ENCODE peak calls at places on chromosomes 6 and 20, in four cellular contexts. One of them, this sample, is unnamed.

GRCh38 chr6:57102976-57103375 is 13.0 kb downstream of the ZNF451 start:
- DNase-seq in dorsolateral prefrontal cortex: no peak
- DNase-seq in tibial artery: no peak
- DNase-seq in aorta: no peak
- DNase-seq in this sample: no peak

GRCh38 chr6:127188752-127189151 is 70.3 kb downstream of the RSPO3 start:
- DNase-seq in dorsolateral prefrontal cortex: no peak
- DNase-seq in tibial artery: no peak
- DNase-seq in aorta: no peak
- DNase-seq in this sample: no peak

GRCh38 chr20:37676440-37676839 is 17.4 kb upstream of the CTNNBL1 start:
- DNase-seq in dorsolateral prefrontal cortex: no peak
- DNase-seq in tibial artery: no peak
- DNase-seq in aorta: no peak
- DNase-seq in this sample: no peak

GRCh38 chr6:1695546-1696494 is 86.1 kb downstream of the FOXC1 start:
- DNase-seq in dorsolateral prefrontal cortex: no peak
- DNase-seq in tibial artery: peak; percentile 86
- DNase-seq in aorta: peak; percentile 84
- DNase-seq in this sample: no peak

GRCh38 chr20:366042-366718 is 14.4 kb upstream of the TRIB3 start:
- DNase-seq in dorsolateral prefrontal cortex: no peak
- DNase-seq in tibial artery: no peak
- DNase-seq in aorta: no peak
- DNase-seq in this sample: no peak

GRCh38 chr6:156658186-156658585 is 119.0 kb upstream of the ARID1B start:
- DNase-seq in dorsolateral prefrontal cortex: no peak
- DNase-seq in tibial artery: no peak
- DNase-seq in aorta: no peak
- DNase-seq in this sample: no peak

GRCh38 chr6:80183019-80183418 is 76.5 kb downstream of the BCKDHB start:
- DNase-seq in dorsolateral prefrontal cortex: no peak
- DNase-seq in tibial artery: no peak
- DNase-seq in aorta: no peak
- DNase-seq in this sample: no peak

GRCh38 chr6:54876871-54877270 is 30.3 kb downstream of the FAM83B start:
- DNase-seq in dorsolateral prefrontal cortex: no peak
- DNase-seq in tibial artery: no peak
- DNase-seq in aorta: no peak
- DNase-seq in this sample: no peak

GRCh38 chr6:40477246-40478126 is 109.7 kb downstream of the LRFN2 start:
- DNase-seq in dorsolateral prefrontal cortex: no peak
- DNase-seq in tibial artery: no peak
- DNase-seq in aorta: no peak
- DNase-seq in this sample: no peak

GRCh38 chr20:38060536-38060935 is 27.0 kb downstream of the RPRD1B start:
- DNase-seq in dorsolateral prefrontal cortex: no peak
- DNase-seq in tibial artery: no peak
- DNase-seq in aorta: no peak
- DNase-seq in this sample: no peak

GRCh38 chr20:33649201-33649631 is 12.9 kb upstream of the C20orf144 start:
- DNase-seq in dorsolateral prefrontal cortex: peak; percentile 60
- DNase-seq in tibial artery: peak; percentile 79
- DNase-seq in aorta: no peak
- DNase-seq in this sample: no peak

GRCh38 chr6:42374027-42374669 is 77.6 kb downstream of the TRERF1 start:
- DNase-seq in dorsolateral prefrontal cortex: no peak
- DNase-seq in tibial artery: no peak
- DNase-seq in aorta: no peak
- DNase-seq in this sample: no peak

GRCh38 chr6:135212935-135213334 is 31.8 kb downstream of the MYB start:
- DNase-seq in dorsolateral prefrontal cortex: no peak
- DNase-seq in tibial artery: no peak
- DNase-seq in aorta: no peak
- DNase-seq in this sample: no peak

GRCh38 chr6:43972179-43972914 is 154.9 kb downstream of the MRPL14 start:
- DNase-seq in dorsolateral prefrontal cortex: no peak
- DNase-seq in tibial artery: peak; percentile 76
- DNase-seq in aorta: peak; percentile 72
- DNase-seq in this sample: no peak

GRCh38 chr20:17995967-17996819 is 27.4 kb downstream of the MGME1 start:
- DNase-seq in dorsolateral prefrontal cortex: no peak
- DNase-seq in tibial artery: no peak
- DNase-seq in aorta: no peak
- DNase-seq in this sample: no peak

GRCh38 chr6:2719053-2719375 is 31.7 kb downstream of the MYLK4 start:
- DNase-seq in dorsolateral prefrontal cortex: no peak
- DNase-seq in tibial artery: no peak
- DNase-seq in aorta: no peak
- DNase-seq in this sample: no peak

GRCh38 chr6:52390361-52390727 is 28.4 kb downstream of the PAQR8 start:
- DNase-seq in dorsolateral prefrontal cortex: no peak
- DNase-seq in tibial artery: no peak
- DNase-seq in aorta: no peak
- DNase-seq in this sample: no peak

GRCh38 chr6:153170511-153170910 is 39.4 kb upstream of the RGS17 start:
- DNase-seq in dorsolateral prefrontal cortex: no peak
- DNase-seq in tibial artery: no peak
- DNase-seq in aorta: no peak
- DNase-seq in this sample: no peak

GRCh38 chr20:21235346-21235712 is 67.8 kb upstream of the XRN2 start:
- DNase-seq in dorsolateral prefrontal cortex: no peak
- DNase-seq in tibial artery: no peak
- DNase-seq in aorta: no peak
- DNase-seq in this sample: no peak

DNA sequence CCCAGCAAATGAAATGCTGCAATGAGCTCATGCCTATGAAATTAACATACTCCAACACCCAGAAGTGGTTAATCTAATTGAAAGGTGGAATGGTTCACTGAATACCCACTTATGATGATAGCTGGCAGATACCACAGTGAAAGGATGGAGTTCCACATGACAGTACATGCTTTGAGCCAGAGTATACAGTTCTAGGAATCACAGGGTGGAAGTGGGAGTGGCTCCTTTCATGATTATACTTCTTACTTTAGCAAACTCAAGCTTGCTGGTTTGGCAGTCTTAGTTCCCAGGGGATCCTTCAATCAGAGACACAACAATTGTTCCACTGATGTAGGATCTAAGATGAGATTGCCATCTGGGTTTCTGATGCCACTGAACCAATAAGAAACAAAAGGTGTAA is 21.5 kb downstream of the CD164 start:
- DNase-seq in dorsolateral prefrontal cortex: no peak
- DNase-seq in tibial artery: no peak
- DNase-seq in aorta: no peak
- DNase-seq in this sample: no peak
- H3K27ac ChIP-seq in dorsolateral prefrontal cortex: no peak overlapping the region
- H3K27ac ChIP-seq in tibial artery: no peak overlapping the region
- H3K27ac ChIP-seq in aorta: no peak overlapping the region
- H3K27ac ChIP-seq in this sample: no peak overlapping the region

GRCh38 chr6:5150676-5151075 is 65.5 kb downstream of the PPP1R3G start:
- DNase-seq in dorsolateral prefrontal cortex: no peak
- DNase-seq in tibial artery: no peak
- DNase-seq in aorta: no peak
- DNase-seq in this sample: no peak

GRCh38 chr6:5146396-5146795 is 61.3 kb downstream of the PPP1R3G start:
- DNase-seq in dorsolateral prefrontal cortex: no peak
- DNase-seq in tibial artery: no peak
- DNase-seq in aorta: no peak
- DNase-seq in this sample: no peak

GRCh38 chr6:5151295-5151954 is 66.3 kb downstream of the PPP1R3G start:
- DNase-seq in dorsolateral prefrontal cortex: no peak
- DNase-seq in tibial artery: no peak
- DNase-seq in aorta: no peak
- DNase-seq in this sample: no peak

GRCh38 chr6:5149891-5150290 is 64.8 kb downstream of the PPP1R3G start:
- DNase-seq in dorsolateral prefrontal cortex: no peak
- DNase-seq in tibial artery: no peak
- DNase-seq in aorta: no peak
- DNase-seq in this sample: no peak

DNA sequence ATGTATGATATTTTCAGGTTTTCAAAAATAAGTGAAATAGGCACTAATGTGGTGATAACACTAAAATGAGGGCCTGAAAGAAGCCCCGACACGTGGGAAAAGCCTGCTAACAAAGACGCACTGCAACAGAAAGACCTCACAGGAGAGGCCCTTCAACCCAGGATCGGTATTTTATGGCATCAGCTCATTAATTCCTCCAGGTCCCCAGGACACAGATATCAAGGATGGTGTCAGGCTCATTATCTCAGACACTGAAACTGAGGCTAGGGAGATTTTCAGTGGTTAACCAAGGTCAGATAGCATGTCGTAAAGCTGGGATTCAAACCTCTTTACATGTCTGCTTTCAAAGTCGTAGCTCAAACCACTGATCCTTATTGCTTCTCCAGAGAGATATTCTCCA is 64.0 kb downstream of the PPP1R3G start:
- DNase-seq in dorsolateral prefrontal cortex: no peak
- DNase-seq in tibial artery: no peak
- DNase-seq in aorta: no peak
- DNase-seq in this sample: no peak
- H3K27ac ChIP-seq in dorsolateral prefrontal cortex: no peak overlapping the region
- H3K27ac ChIP-seq in tibial artery: no peak overlapping the region
- H3K27ac ChIP-seq in aorta: no peak overlapping the region
- H3K27ac ChIP-seq in this sample: no peak overlapping the region

GRCh38 chr6:21873562-21873961 is 280.0 kb downstream of the SOX4 start:
- DNase-seq in dorsolateral prefrontal cortex: no peak
- DNase-seq in tibial artery: no peak
- DNase-seq in aorta: peak; percentile 36
- DNase-seq in this sample: no peak
- H3K27ac ChIP-seq in dorsolateral prefrontal cortex: no peak overlapping the region
- H3K27ac ChIP-seq in tibial artery: peak overlapping the region; percentile 40
- H3K27ac ChIP-seq in aorta: peak overlapping the region; percentile 48
- H3K27ac ChIP-seq in this sample: no peak overlapping the region

DNA sequence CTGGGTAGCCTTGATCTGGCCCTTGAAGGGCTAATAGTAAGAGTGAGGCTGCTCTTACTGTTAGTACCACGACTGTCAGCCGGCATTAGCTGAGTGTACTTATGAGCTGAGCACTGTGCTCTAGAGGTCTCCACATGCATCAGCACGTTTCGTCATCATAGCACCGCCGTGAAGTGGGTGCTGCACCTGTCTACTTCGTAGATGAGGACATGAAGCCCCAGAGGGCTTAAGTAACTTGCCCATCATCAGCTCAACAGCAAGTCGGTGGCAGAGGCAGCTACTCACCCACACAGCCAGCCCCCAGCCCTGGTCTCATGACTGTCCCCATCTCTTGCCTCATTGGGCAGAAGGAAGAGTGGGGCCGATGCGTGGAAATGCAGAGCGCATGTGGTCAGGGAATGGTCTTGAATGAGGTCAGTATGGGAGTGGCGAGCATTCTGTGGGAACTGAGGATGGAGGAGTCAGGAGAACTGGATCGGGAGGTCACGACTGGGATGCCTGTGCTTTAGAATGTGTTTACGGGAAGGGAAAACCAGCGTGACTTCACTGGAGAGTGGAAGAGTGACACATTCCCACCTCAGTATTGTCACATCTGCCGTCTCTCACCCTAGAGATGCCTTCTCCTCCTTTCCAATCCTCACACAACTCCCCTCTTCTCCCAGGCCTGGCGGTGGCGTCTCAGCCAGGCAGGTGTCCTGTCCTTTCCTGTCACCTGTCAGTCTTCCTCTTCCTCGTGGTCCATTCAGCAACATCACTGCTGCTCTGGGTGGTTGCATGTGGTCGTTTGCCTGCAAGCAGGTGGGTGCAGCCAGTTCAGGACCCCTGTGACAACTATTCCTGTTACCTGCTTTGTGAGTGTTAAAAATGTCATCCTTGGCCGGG is 6.0 kb downstream of the SYTL3 start:
- DNase-seq in dorsolateral prefrontal cortex: no peak
- DNase-seq in tibial artery: no peak
- DNase-seq in aorta: no peak
- DNase-seq in this sample: no peak
- H3K27ac ChIP-seq in dorsolateral prefrontal cortex: no peak overlapping the region
- H3K27ac ChIP-seq in tibial artery: no peak overlapping the region
- H3K27ac ChIP-seq in aorta: no peak overlapping the region
- H3K27ac ChIP-seq in this sample: no peak overlapping the region

GRCh38 chr20:45834797-45835161 is 1.2 kb downstream of the SNX21 start:
- DNase-seq in dorsolateral prefrontal cortex: no peak
- DNase-seq in tibial artery: no peak
- DNase-seq in aorta: peak; percentile 78
- DNase-seq in this sample: no peak
- H3K27ac ChIP-seq in dorsolateral prefrontal cortex: peak overlapping the region; percentile 91
- H3K27ac ChIP-seq in tibial artery: peak overlapping the region; percentile 97
- H3K27ac ChIP-seq in aorta: peak overlapping the region; percentile 92
- H3K27ac ChIP-seq in this sample: peak overlapping the region; percentile 84